ENCODE peak calls at places on chromosomes 6 and 20, in seven cellular contexts. One of them, this sample, is unnamed.

GRCh38 chr6:21026576-21027273 is 492.5 kb downstream of the CDKAL1 start:
- DNase-seq in tibial artery: no peak
- DNase-seq in IMR-90: peak
- DNase-seq in heart left ventricle: no peak
- DNase-seq in tibial nerve: no peak
- DNase-seq in GM10248: no peak
- DNase-seq in mucosa of descending colon: no peak
- DNase-seq in this sample: no peak

GRCh38 chr20:58737198-58737597 is 44.6 kb downstream of the NPEPL1 start:
- DNase-seq in tibial artery: no peak
- DNase-seq in IMR-90: no peak
- DNase-seq in heart left ventricle: no peak
- DNase-seq in tibial nerve: no peak
- DNase-seq in GM10248: no peak
- DNase-seq in mucosa of descending colon: no peak
- DNase-seq in this sample: no peak

GRCh38 chr6:17311595-17312311 is 30.6 kb downstream of the RBM24 start:
- DNase-seq in tibial artery: no peak
- DNase-seq in IMR-90: peak
- DNase-seq in heart left ventricle: no peak
- DNase-seq in tibial nerve: no peak
- DNase-seq in GM10248: no peak
- DNase-seq in mucosa of descending colon: no peak
- DNase-seq in this sample: no peak

GRCh38 chr6:125789576-125790402 is 971 bp upstream of the NCOA7 start:
- DNase-seq in tibial artery: peak
- DNase-seq in IMR-90: peak
- DNase-seq in heart left ventricle: no peak
- DNase-seq in tibial nerve: peak
- DNase-seq in GM10248: peak
- DNase-seq in mucosa of descending colon: peak
- DNase-seq in this sample: peak

GRCh38 chr6:106974337-106974998 is at the start of gene CD24:
- DNase-seq in tibial artery: no peak
- DNase-seq in IMR-90: no peak
- DNase-seq in heart left ventricle: peak
- DNase-seq in tibial nerve: no peak
- DNase-seq in GM10248: peak
- DNase-seq in mucosa of descending colon: peak
- DNase-seq in this sample: peak

GRCh38 chr20:18466894-18467678 is at the start of the genes DZANK1 and POLR3F:
- DNase-seq in tibial artery: peak
- DNase-seq in IMR-90: peak
- DNase-seq in heart left ventricle: peak
- DNase-seq in tibial nerve: peak
- DNase-seq in GM10248: peak
- DNase-seq in mucosa of descending colon: peak
- DNase-seq in this sample: peak

GRCh38 chr6:112770341-112770740 is 423.2 kb downstream of the RFPL4B start:
- DNase-seq in tibial artery: no peak
- DNase-seq in IMR-90: no peak
- DNase-seq in heart left ventricle: no peak
- DNase-seq in tibial nerve: no peak
- DNase-seq in GM10248: no peak
- DNase-seq in mucosa of descending colon: no peak
- DNase-seq in this sample: no peak

GRCh38 chr6:143337201-143337949 is 113.1 kb downstream of the ADAT2 start:
- DNase-seq in tibial artery: no peak
- DNase-seq in IMR-90: peak
- DNase-seq in heart left ventricle: peak
- DNase-seq in tibial nerve: no peak
- DNase-seq in GM10248: peak
- DNase-seq in mucosa of descending colon: peak
- DNase-seq in this sample: no peak

GRCh38 chr6:167993831-167994230 is 3.6 kb upstream of the KIF25 start:
- DNase-seq in tibial artery: no peak
- DNase-seq in IMR-90: no peak
- DNase-seq in heart left ventricle: no peak
- DNase-seq in tibial nerve: no peak
- DNase-seq in GM10248: no peak
- DNase-seq in mucosa of descending colon: no peak
- DNase-seq in this sample: no peak

GRCh38 chr6:38631186-38631783 is 8.4 kb downstream of the BTBD9 start:
- DNase-seq in tibial artery: no peak
- DNase-seq in IMR-90: no peak
- DNase-seq in heart left ventricle: no peak
- DNase-seq in tibial nerve: no peak
- DNase-seq in GM10248: no peak
- DNase-seq in mucosa of descending colon: no peak
- DNase-seq in this sample: no peak

GRCh38 chr6:22886881-22887581 is 317.7 kb downstream of the HDGFL1 start:
- DNase-seq in tibial artery: no peak
- DNase-seq in IMR-90: peak
- DNase-seq in heart left ventricle: no peak
- DNase-seq in tibial nerve: no peak
- DNase-seq in GM10248: no peak
- DNase-seq in mucosa of descending colon: no peak
- DNase-seq in this sample: no peak

GRCh38 chr6:170228581-170229310 is 62.1 kb downstream of the DLL1 start:
- DNase-seq in tibial artery: no peak
- DNase-seq in IMR-90: no peak
- DNase-seq in heart left ventricle: peak
- DNase-seq in tibial nerve: no peak
- DNase-seq in GM10248: no peak
- DNase-seq in mucosa of descending colon: no peak
- DNase-seq in this sample: no peak

GRCh38 chr20:44081888-44082287 is 105.1 kb downstream of the JPH2 start:
- DNase-seq in tibial artery: no peak
- DNase-seq in IMR-90: no peak
- DNase-seq in heart left ventricle: no peak
- DNase-seq in tibial nerve: no peak
- DNase-seq in GM10248: no peak
- DNase-seq in mucosa of descending colon: no peak
- DNase-seq in this sample: no peak

GRCh38 chr6:147741419-147741818 is 232.9 kb downstream of the SAMD5 start:
- DNase-seq in tibial artery: no peak
- DNase-seq in IMR-90: peak
- DNase-seq in heart left ventricle: no peak
- DNase-seq in tibial nerve: no peak
- DNase-seq in GM10248: no peak
- DNase-seq in mucosa of descending colon: no peak
- DNase-seq in this sample: no peak

GRCh38 chr6:51618563-51618962 is 468.9 kb downstream of the PKHD1 start:
- DNase-seq in tibial artery: no peak
- DNase-seq in IMR-90: no peak
- DNase-seq in heart left ventricle: no peak
- DNase-seq in tibial nerve: no peak
- DNase-seq in GM10248: no peak
- DNase-seq in mucosa of descending colon: no peak
- DNase-seq in this sample: no peak
- TF ChIP-seq CTCF in tibial artery: peak
- TF ChIP-seq CTCF in IMR-90: no peak
- TF ChIP-seq CTCF in heart left ventricle: peak
- TF ChIP-seq CTCF in tibial nerve: no peak
- TF ChIP-seq CTCF in GM10248: peak
- TF ChIP-seq CTCF in mucosa of descending colon: peak
- TF ChIP-seq CTCF in this sample: peak

GRCh38 chr20:5058873-5059272 is 57.6 kb upstream of the SLC23A2 start:
- DNase-seq in tibial artery: no peak
- DNase-seq in IMR-90: no peak
- DNase-seq in heart left ventricle: no peak
- DNase-seq in tibial nerve: no peak
- DNase-seq in GM10248: no peak
- DNase-seq in mucosa of descending colon: no peak
- DNase-seq in this sample: no peak

GRCh38 chr20:5061209-5061608 is 58.5 kb downstream of the PCNA start:
- DNase-seq in tibial artery: no peak
- DNase-seq in IMR-90: peak
- DNase-seq in heart left ventricle: no peak
- DNase-seq in tibial nerve: no peak
- DNase-seq in GM10248: no peak
- DNase-seq in mucosa of descending colon: no peak
- DNase-seq in this sample: no peak

DNA sequence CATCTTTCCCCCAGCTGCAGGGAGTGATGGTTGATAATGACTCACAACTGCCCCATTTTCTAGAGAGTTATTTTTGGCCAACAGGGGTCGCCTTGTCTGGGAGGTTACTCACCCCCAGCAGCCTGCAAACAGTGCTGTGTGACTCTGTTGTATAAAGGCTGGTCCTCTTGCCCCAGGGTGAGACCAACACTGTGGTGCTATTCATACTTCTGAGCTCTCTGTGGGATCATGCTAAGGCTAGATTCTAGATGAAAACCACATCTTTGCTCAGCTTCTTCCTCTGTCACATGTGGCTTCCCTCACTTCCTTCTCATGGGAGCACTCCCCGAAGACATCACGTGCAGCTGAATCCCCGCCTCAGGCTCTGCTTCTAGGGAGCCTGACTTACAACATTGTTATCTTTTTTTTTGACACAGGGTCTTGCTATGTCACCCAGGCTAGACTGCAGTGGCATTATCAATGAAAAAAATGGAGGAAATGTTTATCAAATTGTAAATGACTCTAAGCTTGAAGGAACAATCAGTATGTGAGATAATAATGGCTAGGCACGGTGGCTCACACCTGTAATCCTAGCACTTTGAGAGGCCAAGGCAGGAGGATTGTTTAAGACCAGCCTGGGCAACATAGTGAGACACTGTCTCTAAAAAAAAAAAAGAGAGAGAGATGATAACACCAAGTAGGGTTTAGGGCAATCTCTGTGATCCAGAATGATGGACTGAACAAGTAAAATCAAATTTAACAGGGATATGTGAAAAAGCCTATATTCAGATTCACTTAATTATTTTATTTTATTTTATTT is 55.7 kb upstream of the SLC23A2 start:
- DNase-seq in tibial artery: peak
- DNase-seq in IMR-90: peak
- DNase-seq in heart left ventricle: no peak
- DNase-seq in tibial nerve: peak
- DNase-seq in GM10248: peak
- DNase-seq in mucosa of descending colon: peak
- DNase-seq in this sample: peak
- TF ChIP-seq CTCF in tibial artery: no peak
- TF ChIP-seq CTCF in IMR-90: peak
- TF ChIP-seq CTCF in heart left ventricle: peak
- TF ChIP-seq CTCF in tibial nerve: no peak
- TF ChIP-seq CTCF in GM10248: peak
- TF ChIP-seq CTCF in mucosa of descending colon: no peak
- TF ChIP-seq CTCF in this sample: peak

DNA sequence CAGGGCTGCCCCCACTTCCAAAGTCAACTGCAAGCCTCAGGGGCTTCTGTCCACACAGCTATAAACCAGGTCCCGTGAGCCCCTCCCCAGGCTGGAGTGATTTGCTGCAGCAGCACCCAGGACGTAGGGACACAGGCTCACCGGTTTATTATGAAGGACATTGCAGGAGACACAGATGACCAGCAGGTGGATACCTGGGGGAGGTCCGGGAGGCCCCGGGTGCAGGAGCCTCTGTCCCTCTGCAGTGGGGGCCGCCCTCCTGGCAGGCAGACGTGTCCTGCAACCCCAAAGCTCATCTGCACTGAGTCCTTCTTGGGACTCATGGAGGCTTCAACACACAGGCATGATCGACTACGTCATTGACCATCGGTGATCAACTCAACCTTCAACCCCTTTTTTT is 14.5 kb upstream of the NTSR1 start:
- DNase-seq in tibial artery: no peak
- DNase-seq in IMR-90: no peak
- DNase-seq in heart left ventricle: no peak
- DNase-seq in tibial nerve: no peak
- DNase-seq in GM10248: no peak
- DNase-seq in mucosa of descending colon: no peak
- DNase-seq in this sample: no peak
- TF ChIP-seq CTCF in tibial artery: no peak
- TF ChIP-seq CTCF in IMR-90: no peak
- TF ChIP-seq CTCF in heart left ventricle: no peak
- TF ChIP-seq CTCF in tibial nerve: no peak
- TF ChIP-seq CTCF in GM10248: no peak
- TF ChIP-seq CTCF in mucosa of descending colon: no peak
- TF ChIP-seq CTCF in this sample: no peak

GRCh38 chr20:46306743-46307138 is 1.6 kb downstream of the CDH22 start:
- DNase-seq in tibial artery: no peak
- DNase-seq in IMR-90: no peak
- DNase-seq in heart left ventricle: no peak
- DNase-seq in tibial nerve: no peak
- DNase-seq in GM10248: no peak
- DNase-seq in mucosa of descending colon: no peak
- DNase-seq in this sample: no peak

GRCh38 chr20:46309945-46310344 is 1.6 kb upstream of the CDH22 start:
- DNase-seq in tibial artery: no peak
- DNase-seq in IMR-90: no peak
- DNase-seq in heart left ventricle: no peak
- DNase-seq in tibial nerve: no peak
- DNase-seq in GM10248: no peak
- DNase-seq in mucosa of descending colon: no peak
- DNase-seq in this sample: no peak

GRCh38 chr20:46307999-46308257 is 370 bp downstream of the CDH22 start:
- DNase-seq in tibial artery: no peak
- DNase-seq in IMR-90: no peak
- DNase-seq in heart left ventricle: no peak
- DNase-seq in tibial nerve: no peak
- DNase-seq in GM10248: peak
- DNase-seq in mucosa of descending colon: no peak
- DNase-seq in this sample: no peak

GRCh38 chr20:46307139-46307998 is 929 bp downstream of the CDH22 start:
- DNase-seq in tibial artery: no peak
- DNase-seq in IMR-90: peak
- DNase-seq in heart left ventricle: peak
- DNase-seq in tibial nerve: no peak
- DNase-seq in GM10248: peak
- DNase-seq in mucosa of descending colon: peak
- DNase-seq in this sample: peak

DNA sequence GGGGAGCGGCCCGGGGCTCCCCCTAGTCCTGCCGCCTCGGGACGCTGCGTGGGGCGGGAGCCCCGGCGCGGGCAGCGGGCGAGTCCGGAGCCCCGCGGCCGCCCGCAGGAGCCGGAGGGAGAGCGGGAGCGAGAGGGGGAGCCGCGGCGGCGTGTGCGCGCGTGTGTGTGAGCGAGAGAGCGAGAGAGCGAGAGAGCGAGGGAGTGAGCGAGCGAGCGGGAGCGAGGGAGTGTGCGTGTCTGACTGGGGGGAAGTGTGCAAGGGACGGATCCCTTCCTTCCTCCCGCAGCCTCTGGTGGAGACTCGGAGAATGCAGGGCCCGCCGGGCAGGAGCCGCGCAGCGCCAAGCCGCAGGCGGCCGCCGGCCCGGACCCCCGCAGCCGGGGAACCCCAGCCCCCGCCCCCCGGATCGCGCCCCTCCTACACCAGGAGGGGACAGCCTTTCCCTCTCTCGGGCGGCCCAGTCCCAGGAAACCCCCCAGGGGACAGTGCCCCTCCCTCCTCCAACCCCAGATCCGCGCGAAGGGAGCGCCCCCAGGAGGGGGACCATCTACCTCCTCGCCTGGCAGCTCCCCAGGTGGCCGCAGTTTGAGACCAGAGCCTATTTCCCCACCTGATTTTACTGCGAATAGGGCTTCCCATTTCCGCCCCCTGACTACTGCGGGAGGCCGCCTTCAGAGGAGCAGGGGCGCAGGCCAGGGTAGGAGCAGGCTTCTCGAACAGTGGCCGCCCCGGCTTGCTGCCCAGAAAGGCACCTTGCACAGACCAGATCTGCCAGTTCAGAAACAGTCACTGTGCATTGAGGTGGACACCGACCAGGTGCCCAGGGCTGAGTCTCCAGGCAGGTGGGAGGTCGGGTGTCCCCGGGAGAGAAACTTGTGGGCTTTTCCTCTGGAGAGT is at the start of gene CDH22:
- DNase-seq in tibial artery: no peak
- DNase-seq in IMR-90: peak
- DNase-seq in heart left ventricle: peak
- DNase-seq in tibial nerve: no peak
- DNase-seq in GM10248: peak
- DNase-seq in mucosa of descending colon: no peak
- DNase-seq in this sample: peak
- TF ChIP-seq CTCF in tibial artery: no peak
- TF ChIP-seq CTCF in IMR-90: peak
- TF ChIP-seq CTCF in heart left ventricle: peak
- TF ChIP-seq CTCF in tibial nerve: peak
- TF ChIP-seq CTCF in GM10248: peak
- TF ChIP-seq CTCF in mucosa of descending colon: no peak
- TF ChIP-seq CTCF in this sample: peak